ENCODE peak calls at places on chromosomes 7 and 10, in six cellular contexts. K is A549, P is K562, T is HepG2, H is GM12878, Z is endothelial cell of umbilical vein. R is an unnamed sample.

GRCh38 chr10:61465807-61466425 is 12.7 kb upstream of the TMEM26 start:
- DNase-seq in K (no peak), H (no peak), P (peak; percentile 28), T (no peak), Z (no peak), R (peak; percentile 15)

GRCh38 chr10:29403208-29403607 is 114.3 kb downstream of the LYZL1 start:
- DNase-seq in K (no peak), T (no peak), Z (no peak), H (no peak), P (no peak), R (no peak)

GRCh38 chr10:16685551-16685950 is 131.7 kb downstream of the RSU1 start:
- DNase-seq in K (no peak), T (no peak), Z (no peak), P (no peak), H (no peak), R (no peak)

GRCh38 chr10:13788701-13789447 is 202.1 kb downstream of the PRPF18 start:
- DNase-seq in K (no peak), T (no peak), Z (peak; percentile 51), P (no peak), H (no peak), R (no peak)

GRCh38 chr10:20369863-20370736 is 527.0 kb downstream of the NEBL start:
- DNase-seq in K (no peak), T (no peak), H (no peak), P (no peak), Z (no peak), R (no peak)

GRCh38 chr7:80047856-80048459 is 86.7 kb upstream of the GNAI1 start:
- DNase-seq in H (no peak), T (no peak), P (no peak), K (peak; percentile 10), Z (no peak), R (no peak)

GRCh38 chr10:117550042-117550441 is 7.5 kb downstream of the EMX2 start:
- DNase-seq in T (no peak), Z (no peak), K (no peak), P (no peak), H (no peak), R (no peak)

GRCh38 chr10:101694674-101695403 is at the start of gene FBXW4:
- DNase-seq in T (peak; percentile 29), H (no peak), Z (peak; percentile 39), P (peak; percentile 66), K (peak; percentile 60), R (peak; percentile 79)

GRCh38 chr10:117545141-117546019 is 2.8 kb downstream of the EMX2 start:
- DNase-seq in Z (no peak), T (no peak), H (no peak), K (no peak), P (no peak), R (no peak)

GRCh38 chr10:33333260-33334169 is 952 bp downstream of the NRP1 start:
- DNase-seq in Z (peak; percentile 55), T (no peak), P (no peak), H (no peak), K (peak; percentile 25), R (peak; percentile 75)

GRCh38 chr10:119549247-119549999 is 6.9 kb upstream of the RGS10 start:
- DNase-seq in K (no peak), T (no peak), Z (no peak), H (no peak), P (no peak), R (no peak)

GRCh38 chr7:74483402-74484336 is 30.0 kb downstream of the GTF2IRD1 start:
- DNase-seq in P (no peak), T (no peak), Z (no peak), H (no peak), K (no peak), R (no peak)

GRCh38 chr7:143374556-143374955 is 6.6 kb upstream of the ZYX start:
- DNase-seq in P (no peak), H (no peak), T (no peak), K (no peak), Z (no peak), R (peak; percentile 67)

GRCh38 chr10:11535376-11535959 is 76.0 kb downstream of the USP6NL start:
- DNase-seq in P (no peak), H (no peak), Z (no peak), K (no peak), T (no peak), R (peak; percentile 8)
- TF ChIP-seq MYC in P (no peak), H (no peak), Z (no peak), K (no peak), T (no peak), R (no peak)

GRCh38 chr10:38008006-38008405 is 2.5 kb upstream of the ZNF33A start:
- DNase-seq in Z (no peak), H (no peak), T (no peak), P (no peak), K (no peak), R (no peak)

GRCh38 chr10:38007551-38007950 is 2.9 kb upstream of the ZNF33A start:
- DNase-seq in Z (no peak), P (no peak), T (no peak), H (no peak), K (no peak), R (no peak)

GRCh38 chr10:38010150-38010903 is at the start of gene ZNF33A:
- DNase-seq in Z (peak; percentile 95), P (peak; percentile 83), T (peak; percentile 90), H (peak; percentile 85), K (peak; percentile 76), R (peak; percentile 92)
- TF ChIP-seq POLR2A in Z (no peak), P (no peak), T (no peak), H (no peak), K (peak; percentile 74), R (peak; percentile 61)

GRCh38 chr10:125629758-125630376 is 53.1 kb downstream of the TEX36 start:
- DNase-seq in P (peak; percentile 50), H (no peak), K (peak; percentile 66), T (peak; percentile 44), Z (peak; percentile 81), R (peak; percentile 67)
- TF ChIP-seq CTCF in P (peak; percentile 44), H (peak; percentile 39), K (peak; percentile 62), T (peak; percentile 59), Z (peak; percentile 51), R (peak; percentile 55)

GRCh38 chr10:52771534-52772455 is 789 bp downstream of the MBL2 start:
- DNase-seq in Z (no peak), H (no peak), T (peak; percentile 88), K (no peak), P (no peak), R (peak; percentile 15)
- TF ChIP-seq MYC in Z (no peak), H (no peak), T (no peak), K (no peak), P (no peak), R (no peak)

GRCh38 chr7:66681491-66682349 is 53.0 kb downstream of the KCTD7 start:
- DNase-seq in H (peak; percentile 72), P (peak; percentile 96), Z (peak; percentile 94), T (peak; percentile 92), K (peak; percentile 97), R (peak; percentile 98)
- TF ChIP-seq POLR2A in H (peak; percentile 92), P (peak; percentile 97), Z (peak; percentile 87), T (peak; percentile 77), K (peak; percentile 73), R (peak; percentile 95)

GRCh38 chr7:81698965-81699364 is 70.9 kb downstream of the HGF start:
- DNase-seq in P (no peak), Z (no peak), H (no peak), T (no peak), K (no peak), R (no peak)
- TF ChIP-seq CTCF in P (no peak), Z (no peak), H (no peak), T (no peak), K (no peak), R (no peak)

R was measured in NB4.